ENCODE peak calls at places on chromosomes 16 and 17, in eight cellular contexts. P is left ventricle myocardium superior, G is WTC11, Q is spleen, J is COR-L47, W is T1000, D is AG04450, E is adrenal gland. H is an unnamed sample.
A peak's percentile ranks its signal among the peaks of the same experiment; 100 is the strongest.

GRCh38 chr17:62857526-62857925 is 49.4 kb upstream of the MARCHF10 start:
- DNase-seq in P (no peak), E (no peak), Q (no peak), D (no peak), J (no peak), W (no peak), G (no peak), H (no peak)

GRCh38 chr17:44367626-44368025 is 4.0 kb upstream of the FAM171A2 start:
- DNase-seq in P (no peak), W (no peak), J (no peak), Q (no peak), G (no peak), E (no peak), D (no peak), H (no peak)

GRCh38 chr16:31361201-31362110 is 6.5 kb downstream of the ITGAX start:
- DNase-seq in J (no peak), D (no peak), P (no peak), G (no peak), W (no peak), Q (peak; percentile 67), E (no peak), H (no peak)

GRCh38 chr17:62780951-62781350 is 27.2 kb downstream of the MARCHF10 start:
- DNase-seq in G (no peak), E (no peak), D (no peak), Q (no peak), W (no peak), P (no peak), J (no peak), H (no peak)

GRCh38 chr17:50372708-50373556 is at the start of the genes EME1 and MRPL27:
- DNase-seq in W (peak; percentile 85), D (peak; percentile 44), P (peak; percentile 88), G (peak; percentile 74), Q (peak; percentile 95), E (peak; percentile 85), J (peak; percentile 78), H (peak; percentile 82)

GRCh38 chr17:48484256-48484655 is 46.6 kb downstream of the HOXB1 start:
- DNase-seq in E (no peak), G (no peak), Q (no peak), D (no peak), J (no peak), P (no peak), W (no peak), H (no peak)

GRCh38 chr17:30104575-30105339 is 11.9 kb upstream of the NSRP1 start:
- DNase-seq in Q (peak; percentile 88), J (peak; percentile 93), E (peak; percentile 88), P (peak; percentile 69), D (peak; percentile 41), G (peak; percentile 78), W (peak; percentile 67), H (peak; percentile 46)

GRCh38 chr16:88540346-88540977 is 29.7 kb upstream of the ZC3H18 start:
- DNase-seq in Q (no peak), W (no peak), J (no peak), P (no peak), G (no peak), D (no peak), E (no peak), H (no peak)

H was measured in central memory CD8-positive, alpha-beta T cell.